ENCODE peak calls at places on chromosomes 4 and X, in six cellular contexts. B, Y, W, T, M and U are unnamed samples.

GRCh38 chr4:139918591-139918990 is 235.4 kb downstream of the MAML3 start:
- DNase-seq in B (no peak), Y (no peak), W (no peak), T (no peak), M (no peak), U (no peak)

GRCh38 chr4:94588900-94589693 is 137.4 kb downstream of the PDLIM5 start:
- DNase-seq in B (peak), Y (no peak), W (no peak), T (no peak), M (no peak), U (no peak)

GRCh38 chrX:2707334-2707760 is 16.3 kb downstream of the CD99 start:
- DNase-seq in B (peak), Y (peak), W (peak), T (peak), M (peak), U (no peak)

GRCh38 chr4:41477200-41477910 is 60.6 kb upstream of the LIMCH1 start:
- DNase-seq in B (no peak), Y (no peak), W (no peak), T (no peak), M (no peak), U (no peak)

GRCh38 chrX:23228454-23228853 is 106.2 kb upstream of the PTCHD1 start:
- DNase-seq in B (no peak), Y (no peak), W (no peak), T (no peak), M (no peak), U (no peak)

GRCh38 chrX:85903692-85904471 is 143.5 kb downstream of the CHM start:
- DNase-seq in B (no peak), Y (no peak), W (no peak), T (no peak), M (no peak), U (no peak)

GRCh38 chrX:44989995-44990770 is 117.2 kb downstream of the KDM6A start:
- DNase-seq in B (no peak), Y (no peak), W (peak), T (no peak), M (no peak), U (no peak)

GRCh38 chr4:3685081-3685645 is 81.0 kb upstream of the ADRA2C start:
- DNase-seq in B (no peak), Y (no peak), W (no peak), T (no peak), M (no peak), U (no peak)

GRCh38 chrX:34521563-34521962 is 135.5 kb downstream of the TMEM47 start:
- DNase-seq in B (peak), Y (no peak), W (no peak), T (no peak), M (no peak), U (no peak)

GRCh38 chrX:8864151-8864550 is 63.0 kb upstream of the FAM9A start:
- DNase-seq in B (no peak), Y (no peak), W (no peak), T (no peak), M (no peak), U (no peak)

GRCh38 chr4:151329217-151330007 is 4.0 kb upstream of the SH3D19 start:
- DNase-seq in B (peak), Y (no peak), W (no peak), T (no peak), M (no peak), U (no peak)

GRCh38 chrX:42496239-42496638 is 281.7 kb downstream of the PPP1R2C start:
- DNase-seq in B (no peak), Y (no peak), W (no peak), T (no peak), M (no peak), U (no peak)

GRCh38 chrX:153423652-153424051 is 12.4 kb downstream of the ZFP92 start:
- DNase-seq in B (no peak), Y (no peak), W (peak), T (no peak), M (no peak), U (no peak)

GRCh38 chr4:186688150-186688943 is 35.3 kb downstream of the FAT1 start:
- DNase-seq in B (no peak), Y (no peak), W (no peak), T (no peak), M (no peak), U (no peak)

GRCh38 chr4:177573487-177573886 is 131.2 kb upstream of the AGA start:
- DNase-seq in B (peak), Y (no peak), W (no peak), T (no peak), M (no peak), U (peak)

GRCh38 chrX:34656467-34656841 is 631 bp downstream of the TMEM47 start:
- DNase-seq in B (no peak), Y (no peak), W (no peak), T (no peak), M (no peak), U (no peak)

GRCh38 chrX:15853586-15854079 is 980 bp downstream of the AP1S2 start:
- DNase-seq in B (peak), Y (no peak), W (no peak), T (no peak), M (no peak), U (no peak)

GRCh38 chr4:97153042-97153441 is 990.2 kb downstream of the STPG2 start:
- DNase-seq in B (no peak), Y (no peak), W (no peak), T (no peak), M (no peak), U (no peak)

GRCh38 chrX:42246814-42247213 is 323.5 kb upstream of the CASK start:
- DNase-seq in B (no peak), Y (no peak), W (no peak), T (no peak), M (no peak), U (no peak)

DNA sequence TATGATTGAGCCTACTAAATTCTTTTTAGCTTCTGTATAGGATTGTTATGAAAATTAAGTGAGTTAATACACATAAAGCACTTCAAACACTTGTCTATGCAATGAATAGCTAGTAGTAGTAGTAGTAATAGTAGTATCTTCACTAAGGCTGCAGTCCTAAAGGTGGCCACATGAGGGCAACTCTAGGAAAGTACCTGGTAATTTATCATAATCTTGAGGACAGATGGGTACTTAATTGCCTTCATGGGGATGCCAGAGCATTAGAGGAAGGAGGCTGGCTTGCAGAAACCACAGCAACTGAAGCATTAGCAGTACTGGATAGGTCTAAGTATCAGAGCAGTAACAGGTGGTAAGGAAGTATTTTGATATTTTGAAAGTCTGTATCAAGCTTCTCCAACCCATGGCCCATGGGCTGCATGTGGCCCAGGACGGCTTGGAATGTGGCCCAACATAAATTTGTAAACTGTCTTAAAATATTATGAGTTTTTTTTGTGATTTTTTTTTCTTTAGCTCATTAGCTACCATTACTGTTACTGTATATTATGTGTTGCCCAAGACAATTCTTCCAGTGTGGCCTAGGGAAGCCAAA is 17.3 kb downstream of the NIPAL1 start:
- DNase-seq in B (peak), Y (peak), W (peak), T (no peak), M (peak), U (no peak)
- TF ChIP-seq CTCF in B (peak), Y (peak), W (no peak), T (peak), M (peak), U (peak)

DNA sequence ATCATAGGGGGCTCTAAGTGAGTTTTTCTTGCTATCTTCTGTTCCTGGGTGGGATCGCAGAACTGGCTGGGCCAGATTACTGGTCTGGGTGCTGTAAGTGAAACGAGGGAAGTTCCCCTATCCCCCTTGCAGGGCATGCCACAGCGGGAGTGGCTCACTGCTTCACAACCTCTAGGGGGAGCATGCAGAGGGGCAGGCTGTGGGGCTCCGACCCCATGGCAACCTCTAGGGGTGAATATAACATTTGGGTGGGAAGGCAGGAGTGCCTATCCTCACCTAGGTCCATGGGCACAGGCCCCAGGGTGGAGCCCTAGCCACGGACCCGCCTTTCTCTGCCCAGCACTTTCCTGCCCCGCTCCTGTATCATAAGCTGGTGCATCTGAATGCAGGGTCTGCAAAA is 1.7 kb upstream of the RRAGB start:
- DNase-seq in B (no peak), Y (no peak), W (peak), T (no peak), M (no peak), U (no peak)
- TF ChIP-seq CTCF in B (no peak), Y (no peak), W (no peak), T (no peak), M (no peak), U (no peak)

DNA sequence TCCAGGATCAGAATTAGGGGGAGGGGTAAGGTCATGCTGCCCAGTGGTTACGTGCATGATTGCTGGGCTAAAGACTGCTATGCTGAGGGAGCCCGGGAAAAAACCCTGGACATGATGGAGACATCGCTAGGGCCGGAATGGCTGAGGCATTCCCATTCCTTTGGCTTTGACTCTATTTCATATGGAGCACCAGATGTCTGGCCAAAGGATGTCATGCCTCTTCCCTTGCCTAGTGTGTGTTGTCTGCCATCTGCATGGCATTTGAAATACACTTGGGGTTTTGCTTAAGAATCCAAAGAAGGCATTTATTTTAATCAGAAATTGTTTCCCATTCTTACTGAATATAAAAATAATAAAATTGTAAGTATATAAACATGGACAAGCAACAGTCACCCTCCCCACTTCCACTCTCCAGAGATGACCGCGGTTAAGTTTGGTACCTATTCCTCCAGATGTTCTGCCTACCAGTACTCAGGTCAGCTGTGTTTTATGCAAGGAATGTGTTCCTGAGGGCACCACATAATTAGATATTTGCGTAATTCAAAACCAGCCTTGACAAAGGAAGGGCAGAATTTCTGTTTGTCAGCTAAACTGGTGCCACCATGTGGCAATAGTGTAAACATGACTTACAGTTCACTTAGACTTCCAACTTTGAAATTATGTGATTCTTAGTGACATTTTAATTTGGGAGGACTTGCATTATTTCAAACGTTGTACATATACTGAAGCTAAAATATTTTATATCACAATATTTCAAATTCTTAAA is 105.9 kb downstream of the CT47B1 start:
- DNase-seq in B (peak), Y (no peak), W (peak), T (no peak), M (no peak), U (peak)
- TF ChIP-seq CTCF in B (peak), Y (peak), W (no peak), T (no peak), M (no peak), U (peak)

GRCh38 chr4:158781963-158782362 is 13.1 kb downstream of the FNIP2 start:
- DNase-seq in B (no peak), Y (no peak), W (no peak), T (no peak), M (no peak), U (no peak)
- TF ChIP-seq CTCF in B (no peak), Y (no peak), W (no peak), T (no peak), M (no peak), U (no peak)

GRCh38 chr4:148151797-148152196 is 290.4 kb downstream of the NR3C2 start:
- DNase-seq in B (no peak), Y (no peak), W (no peak), T (no peak), M (no peak), U (no peak)

GRCh38 chr4:148154769-148155168 is 287.4 kb downstream of the NR3C2 start:
- DNase-seq in B (no peak), Y (no peak), W (no peak), T (no peak), M (no peak), U (no peak)

DNA sequence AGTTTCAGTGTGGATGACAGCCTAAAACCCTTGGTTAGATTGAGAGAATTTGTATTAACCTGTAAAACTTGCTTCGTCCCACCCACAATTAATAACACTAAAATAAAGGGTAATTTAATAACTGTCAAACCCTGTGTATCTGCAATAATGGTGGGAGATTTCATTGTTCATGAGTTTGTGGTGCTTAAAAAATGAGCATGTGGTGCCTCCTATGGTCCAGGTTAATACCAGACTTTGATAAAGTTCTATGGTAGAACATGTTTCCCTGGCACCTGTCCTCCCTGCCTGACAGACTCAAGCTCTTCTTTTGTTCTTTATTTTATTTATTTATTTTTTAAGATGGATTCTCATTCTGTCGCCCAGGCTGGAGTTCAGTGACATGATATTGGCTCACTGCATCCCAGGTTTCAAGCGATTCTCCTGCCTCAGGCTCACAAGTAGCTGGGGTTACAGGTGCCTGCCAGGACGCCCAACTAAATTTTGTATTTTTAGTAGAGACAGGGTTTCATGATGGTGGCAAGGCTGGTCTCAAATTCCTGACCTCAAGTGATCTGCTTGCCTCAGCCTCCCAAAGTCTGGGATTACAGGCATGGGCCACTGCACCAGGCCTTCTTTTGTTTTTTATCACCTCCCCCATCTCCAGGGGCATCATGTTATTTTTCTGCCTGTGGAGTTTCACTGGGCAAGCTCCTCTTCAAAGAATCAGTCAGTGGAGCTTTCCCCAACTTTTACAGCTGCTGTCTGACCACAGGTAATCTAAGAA is 289.2 kb downstream of the NR3C2 start:
- DNase-seq in B (peak), Y (no peak), W (no peak), T (no peak), M (no peak), U (no peak)
- TF ChIP-seq CTCF in B (peak), Y (no peak), W (no peak), T (no peak), M (no peak), U (peak)

GRCh38 chrX:78375894-78376293 is 48.5 kb upstream of the CYSLTR1 start:
- DNase-seq in B (no peak), Y (no peak), W (peak), T (no peak), M (no peak), U (no peak)
- TF ChIP-seq CTCF in B (no peak), Y (no peak), W (no peak), T (no peak), M (no peak), U (no peak)

GRCh38 chr4:39235021-39235420 is 52.7 kb downstream of the WDR19 start:
- DNase-seq in B (no peak), Y (no peak), W (no peak), T (no peak), M (no peak), U (no peak)

GRCh38 chr4:39232100-39232499 is 49.8 kb downstream of the WDR19 start:
- DNase-seq in B (no peak), Y (no peak), W (no peak), T (no peak), M (no peak), U (no peak)

GRCh38 chr4:39233783-39234182 is 51.5 kb downstream of the WDR19 start:
- DNase-seq in B (no peak), Y (no peak), W (no peak), T (no peak), M (no peak), U (no peak)

GRCh38 chr4:39231660-39232059 is 49.3 kb downstream of the WDR19 start:
- DNase-seq in B (no peak), Y (no peak), W (no peak), T (no peak), M (no peak), U (no peak)

DNA sequence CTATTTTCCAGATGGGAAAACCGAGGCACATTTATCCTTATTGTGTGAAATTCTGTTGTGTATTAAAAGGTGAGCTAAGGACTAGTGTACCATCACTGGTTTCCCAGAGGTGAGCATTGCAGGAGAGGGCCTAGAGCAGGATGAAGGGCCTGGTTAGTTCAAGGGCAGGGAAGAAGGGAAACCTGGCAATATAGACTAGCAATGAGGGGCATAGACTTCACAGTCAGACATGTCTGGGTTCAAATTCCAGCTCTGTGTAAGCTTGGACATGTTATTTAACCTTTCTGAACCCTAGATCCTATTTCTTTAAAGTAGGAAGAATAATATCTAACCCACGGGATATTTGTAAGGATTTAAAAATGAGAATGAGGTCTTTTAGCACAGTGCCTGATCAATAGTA is 50.8 kb downstream of the WDR19 start:
- DNase-seq in B (no peak), Y (no peak), W (no peak), T (no peak), M (no peak), U (no peak)
- TF ChIP-seq CTCF in B (no peak), Y (no peak), W (no peak), T (no peak), M (no peak), U (no peak)

DNA sequence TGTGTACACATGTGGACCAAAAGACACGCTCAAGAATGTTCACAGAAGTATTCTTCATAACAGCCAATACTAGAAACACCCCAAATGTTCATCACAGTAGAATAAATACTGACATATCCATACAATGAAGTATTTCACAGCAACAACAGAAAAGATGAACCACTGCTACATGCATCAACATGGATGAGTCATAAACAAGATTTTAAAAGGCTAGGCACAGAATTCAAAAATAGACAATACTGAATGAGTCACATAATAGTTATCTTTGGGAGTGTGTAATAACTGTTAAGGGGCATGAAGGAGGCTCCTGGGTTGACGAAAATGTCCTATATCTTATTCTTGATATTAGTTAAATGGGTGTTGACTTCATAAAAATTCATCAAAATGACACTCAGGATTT is 43.5 kb downstream of the CLOCK start:
- DNase-seq in B (peak), Y (no peak), W (no peak), T (no peak), M (no peak), U (peak)
- TF ChIP-seq CTCF in B (no peak), Y (no peak), W (no peak), T (no peak), M (no peak), U (no peak)

GRCh38 chr4:165343353-165344191 is 16.1 kb downstream of the MSMO1 start:
- DNase-seq in B (peak), Y (no peak), W (peak), T (no peak), M (no peak), U (no peak)
- TF ChIP-seq CTCF in B (peak), Y (no peak), W (no peak), T (no peak), M (no peak), U (peak)